ENCODE peak calls at places on chromosomes 16 and 17, in six cellular contexts. One of them, this sample, is unnamed.

GRCh38 chr17:57554826-57555635 is 190.1 kb downstream of the CCDC182 start:
- DNase-seq in neuronal stem cell: no peak
- DNase-seq in epithelial cell of esophagus: no peak
- DNase-seq in ascending aorta: no peak
- DNase-seq in IMR-90: no peak
- DNase-seq in heart right ventricle: no peak
- DNase-seq in this sample: no peak

GRCh38 chr17:36888236-36888957 is 48.9 kb upstream of the LHX1 start:
- DNase-seq in IMR-90: no peak
- DNase-seq in neuronal stem cell: no peak
- DNase-seq in epithelial cell of esophagus: no peak
- DNase-seq in heart right ventricle: no peak
- DNase-seq in ascending aorta: no peak
- DNase-seq in this sample: no peak

GRCh38 chr16:997440-998051 is 16.0 kb downstream of the SOX8 start:
- DNase-seq in heart right ventricle: peak; percentile 38
- DNase-seq in neuronal stem cell: no peak
- DNase-seq in IMR-90: peak; percentile 41
- DNase-seq in ascending aorta: no peak
- DNase-seq in epithelial cell of esophagus: no peak
- DNase-seq in this sample: no peak

GRCh38 chr17:48544356-48545021 is 420 bp downstream of the HOXB2 start:
- DNase-seq in ascending aorta: peak; percentile 55
- DNase-seq in epithelial cell of esophagus: no peak
- DNase-seq in heart right ventricle: peak; percentile 82
- DNase-seq in IMR-90: peak; percentile 93
- DNase-seq in neuronal stem cell: no peak
- DNase-seq in this sample: no peak

GRCh38 chr16:85395913-85396878 is 216.9 kb upstream of the GSE1 start:
- DNase-seq in epithelial cell of esophagus: peak; percentile 91
- DNase-seq in IMR-90: peak; percentile 24
- DNase-seq in ascending aorta: no peak
- DNase-seq in heart right ventricle: peak; percentile 54
- DNase-seq in neuronal stem cell: no peak
- DNase-seq in this sample: no peak

GRCh38 chr16:84044108-84044488 is 1.5 kb upstream of the SLC38A8 start:
- DNase-seq in neuronal stem cell: no peak
- DNase-seq in heart right ventricle: no peak
- DNase-seq in epithelial cell of esophagus: peak; percentile 22
- DNase-seq in ascending aorta: no peak
- DNase-seq in IMR-90: peak; percentile 28
- DNase-seq in this sample: peak; percentile 27

GRCh38 chr17:77110006-77110374 is 30.8 kb upstream of the SEC14L1 start:
- DNase-seq in IMR-90: peak; percentile 28
- DNase-seq in neuronal stem cell: peak; percentile 44
- DNase-seq in heart right ventricle: no peak
- DNase-seq in epithelial cell of esophagus: no peak
- DNase-seq in ascending aorta: no peak
- DNase-seq in this sample: no peak

GRCh38 chr17:63545302-63545928 is 4.9 kb upstream of the DCAF7 start:
- DNase-seq in heart right ventricle: no peak
- DNase-seq in ascending aorta: no peak
- DNase-seq in epithelial cell of esophagus: no peak
- DNase-seq in IMR-90: no peak
- DNase-seq in neuronal stem cell: no peak
- DNase-seq in this sample: no peak

GRCh38 chr17:79944821-79945391 is 90.8 kb downstream of the TBC1D16 start:
- DNase-seq in heart right ventricle: no peak
- DNase-seq in ascending aorta: no peak
- DNase-seq in epithelial cell of esophagus: no peak
- DNase-seq in IMR-90: no peak
- DNase-seq in neuronal stem cell: no peak
- DNase-seq in this sample: no peak

GRCh38 chr16:1194665-1195392 is 30.2 kb downstream of the TPSG1 start:
- DNase-seq in IMR-90: no peak
- DNase-seq in heart right ventricle: no peak
- DNase-seq in neuronal stem cell: no peak
- DNase-seq in epithelial cell of esophagus: no peak
- DNase-seq in ascending aorta: no peak
- DNase-seq in this sample: no peak

GRCh38 chr17:44360826-44361225 is 2.8 kb downstream of the FAM171A2 start:
- DNase-seq in epithelial cell of esophagus: no peak
- DNase-seq in heart right ventricle: no peak
- DNase-seq in IMR-90: peak; percentile 68
- DNase-seq in ascending aorta: no peak
- DNase-seq in neuronal stem cell: peak; percentile 52
- DNase-seq in this sample: no peak

GRCh38 chr17:65487161-65487560 is 74.3 kb downstream of the AXIN2 start:
- DNase-seq in neuronal stem cell: no peak
- DNase-seq in ascending aorta: no peak
- DNase-seq in IMR-90: no peak
- DNase-seq in heart right ventricle: no peak
- DNase-seq in epithelial cell of esophagus: no peak
- DNase-seq in this sample: no peak

GRCh38 chr17:19904924-19905323 is 37.2 kb upstream of the ULK2 start:
- DNase-seq in heart right ventricle: peak; percentile 37
- DNase-seq in IMR-90: no peak
- DNase-seq in neuronal stem cell: no peak
- DNase-seq in ascending aorta: peak; percentile 11
- DNase-seq in epithelial cell of esophagus: no peak
- DNase-seq in this sample: no peak

DNA sequence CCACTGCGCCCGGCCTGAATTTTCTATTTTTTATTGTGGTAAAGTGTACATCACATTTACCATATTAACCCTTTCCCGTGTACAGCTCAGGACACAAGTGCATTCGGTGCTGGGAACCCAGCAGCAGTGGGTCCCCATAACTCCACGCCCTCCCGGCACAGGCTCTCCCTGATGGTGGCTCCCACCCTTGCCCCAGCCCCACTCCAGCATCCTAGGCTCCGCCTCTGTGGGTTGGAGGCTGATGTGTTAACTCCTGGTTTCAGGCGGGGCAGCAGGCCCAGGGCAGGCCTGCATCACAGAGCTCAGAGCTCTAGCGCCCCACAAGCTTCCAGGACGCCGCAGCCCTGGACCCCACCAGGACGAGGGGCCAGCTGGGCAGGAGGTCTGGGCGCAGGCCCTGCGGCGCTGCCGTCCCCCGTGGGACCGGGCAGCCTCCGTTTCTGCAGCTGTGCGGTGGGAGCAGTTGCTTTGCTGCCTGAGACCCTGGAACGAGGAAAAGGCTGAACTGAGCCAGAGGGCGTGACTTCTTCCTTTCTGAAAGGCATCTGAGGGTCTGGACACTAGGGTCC is 19.6 kb downstream of the ZFPM1 start:
- DNase-seq in neuronal stem cell: no peak
- DNase-seq in heart right ventricle: peak; percentile 46
- DNase-seq in IMR-90: no peak
- DNase-seq in ascending aorta: no peak
- DNase-seq in epithelial cell of esophagus: no peak
- DNase-seq in this sample: no peak
- H3K4me3 ChIP-seq in neuronal stem cell: no peak overlapping the region
- H3K4me3 ChIP-seq in heart right ventricle: peak overlapping the region; percentile 56
- H3K4me3 ChIP-seq in IMR-90: no peak overlapping the region
- H3K4me3 ChIP-seq in ascending aorta: no peak overlapping the region
- H3K4me3 ChIP-seq in epithelial cell of esophagus: no peak overlapping the region
- H3K4me3 ChIP-seq in this sample: no peak overlapping the region

GRCh38 chr16:88744839-88745521 is 38.7 kb downstream of the CTU2 start:
- DNase-seq in IMR-90: no peak
- DNase-seq in ascending aorta: no peak
- DNase-seq in neuronal stem cell: no peak
- DNase-seq in epithelial cell of esophagus: no peak
- DNase-seq in heart right ventricle: no peak
- DNase-seq in this sample: no peak

GRCh38 chr16:88741368-88741767 is 35.1 kb downstream of the CTU2 start:
- DNase-seq in IMR-90: no peak
- DNase-seq in epithelial cell of esophagus: no peak
- DNase-seq in ascending aorta: no peak
- DNase-seq in neuronal stem cell: no peak
- DNase-seq in heart right ventricle: no peak
- DNase-seq in this sample: no peak

GRCh38 chr16:88744520-88744835 is 38.2 kb downstream of the CTU2 start:
- DNase-seq in ascending aorta: no peak
- DNase-seq in neuronal stem cell: no peak
- DNase-seq in epithelial cell of esophagus: no peak
- DNase-seq in heart right ventricle: no peak
- DNase-seq in IMR-90: no peak
- DNase-seq in this sample: no peak

GRCh38 chr16:88743693-88744519 is 37.6 kb downstream of the CTU2 start:
- DNase-seq in ascending aorta: no peak
- DNase-seq in IMR-90: peak; percentile 55
- DNase-seq in epithelial cell of esophagus: peak; percentile 70
- DNase-seq in heart right ventricle: peak; percentile 87
- DNase-seq in neuronal stem cell: peak; percentile 71
- DNase-seq in this sample: peak; percentile 70

GRCh38 chr16:88742896-88743605 is 36.7 kb downstream of the CTU2 start:
- DNase-seq in neuronal stem cell: no peak
- DNase-seq in ascending aorta: no peak
- DNase-seq in epithelial cell of esophagus: no peak
- DNase-seq in IMR-90: no peak
- DNase-seq in heart right ventricle: no peak
- DNase-seq in this sample: no peak
- H3K4me3 ChIP-seq in neuronal stem cell: no peak overlapping the region
- H3K4me3 ChIP-seq in ascending aorta: no peak overlapping the region
- H3K4me3 ChIP-seq in epithelial cell of esophagus: no peak overlapping the region
- H3K4me3 ChIP-seq in IMR-90: no peak overlapping the region
- H3K4me3 ChIP-seq in heart right ventricle: no peak overlapping the region
- H3K4me3 ChIP-seq in this sample: no peak overlapping the region

GRCh38 chr17:73833779-73834613 is 189.8 kb upstream of the SDK2 start:
- DNase-seq in epithelial cell of esophagus: no peak
- DNase-seq in ascending aorta: no peak
- DNase-seq in heart right ventricle: no peak
- DNase-seq in neuronal stem cell: no peak
- DNase-seq in IMR-90: no peak
- DNase-seq in this sample: no peak
- H3K4me3 ChIP-seq in epithelial cell of esophagus: no peak overlapping the region
- H3K4me3 ChIP-seq in ascending aorta: no peak overlapping the region
- H3K4me3 ChIP-seq in heart right ventricle: no peak overlapping the region
- H3K4me3 ChIP-seq in neuronal stem cell: no peak overlapping the region
- H3K4me3 ChIP-seq in IMR-90: no peak overlapping the region
- H3K4me3 ChIP-seq in this sample: no peak overlapping the region

DNA sequence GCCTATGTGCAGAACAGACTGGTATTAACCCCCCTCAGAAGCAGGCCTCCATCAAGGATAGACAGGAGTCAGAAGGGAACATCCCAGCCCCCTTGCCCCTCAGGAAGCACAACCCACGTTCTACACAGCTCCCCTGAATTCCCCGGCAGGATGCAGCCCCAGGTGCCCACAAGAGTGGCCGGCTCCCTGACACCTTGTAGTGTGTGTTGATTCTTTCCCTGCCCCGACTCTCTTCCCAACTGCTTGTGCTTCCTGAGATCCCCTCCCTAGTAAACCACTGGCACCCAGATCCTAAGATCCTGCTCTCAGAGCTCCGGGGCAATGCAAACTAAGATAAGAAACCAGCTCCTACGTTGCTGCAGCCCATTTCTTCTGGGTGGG is 34.8 kb upstream of the LITAF start:
- DNase-seq in ascending aorta: no peak
- DNase-seq in IMR-90: no peak
- DNase-seq in heart right ventricle: no peak
- DNase-seq in epithelial cell of esophagus: no peak
- DNase-seq in neuronal stem cell: no peak
- DNase-seq in this sample: no peak
- H3K4me3 ChIP-seq in ascending aorta: peak overlapping the region; percentile 6
- H3K4me3 ChIP-seq in IMR-90: no peak overlapping the region
- H3K4me3 ChIP-seq in heart right ventricle: peak overlapping the region; percentile 22
- H3K4me3 ChIP-seq in epithelial cell of esophagus: no peak overlapping the region
- H3K4me3 ChIP-seq in neuronal stem cell: no peak overlapping the region
- H3K4me3 ChIP-seq in this sample: no peak overlapping the region

GRCh38 chr16:22814330-22815105 is 556 bp downstream of the HS3ST2 start:
- DNase-seq in IMR-90: no peak
- DNase-seq in ascending aorta: no peak
- DNase-seq in epithelial cell of esophagus: peak; percentile 35
- DNase-seq in heart right ventricle: peak; percentile 12
- DNase-seq in neuronal stem cell: peak; percentile 11
- DNase-seq in this sample: no peak
- H3K4me3 ChIP-seq in IMR-90: no peak overlapping the region
- H3K4me3 ChIP-seq in ascending aorta: peak overlapping the region; percentile 58
- H3K4me3 ChIP-seq in epithelial cell of esophagus: no peak overlapping the region
- H3K4me3 ChIP-seq in heart right ventricle: peak overlapping the region; percentile 48
- H3K4me3 ChIP-seq in neuronal stem cell: peak overlapping the region; percentile 77
- H3K4me3 ChIP-seq in this sample: peak overlapping the region; percentile 52

GRCh38 chr17:4972322-4972721 is 4.7 kb upstream of the SPAG7 start:
- DNase-seq in heart right ventricle: no peak
- DNase-seq in epithelial cell of esophagus: no peak
- DNase-seq in IMR-90: no peak
- DNase-seq in ascending aorta: no peak
- DNase-seq in neuronal stem cell: no peak
- DNase-seq in this sample: no peak

GRCh38 chr17:4972752-4973151 is 5.1 kb upstream of the SPAG7 start:
- DNase-seq in epithelial cell of esophagus: no peak
- DNase-seq in IMR-90: no peak
- DNase-seq in ascending aorta: no peak
- DNase-seq in heart right ventricle: no peak
- DNase-seq in neuronal stem cell: no peak
- DNase-seq in this sample: no peak

GRCh38 chr17:4973431-4973830 is 5.8 kb upstream of the SPAG7 start:
- DNase-seq in IMR-90: no peak
- DNase-seq in epithelial cell of esophagus: no peak
- DNase-seq in ascending aorta: no peak
- DNase-seq in neuronal stem cell: no peak
- DNase-seq in heart right ventricle: no peak
- DNase-seq in this sample: no peak

GRCh38 chr17:4970273-4970672 is 2.7 kb upstream of the SPAG7 start:
- DNase-seq in epithelial cell of esophagus: no peak
- DNase-seq in neuronal stem cell: no peak
- DNase-seq in ascending aorta: no peak
- DNase-seq in heart right ventricle: no peak
- DNase-seq in IMR-90: no peak
- DNase-seq in this sample: no peak

GRCh38 chr17:4971826-4972225 is 4.2 kb upstream of the SPAG7 start:
- DNase-seq in heart right ventricle: no peak
- DNase-seq in epithelial cell of esophagus: no peak
- DNase-seq in neuronal stem cell: no peak
- DNase-seq in ascending aorta: no peak
- DNase-seq in IMR-90: no peak
- DNase-seq in this sample: no peak
- H3K4me3 ChIP-seq in heart right ventricle: no peak overlapping the region
- H3K4me3 ChIP-seq in epithelial cell of esophagus: no peak overlapping the region
- H3K4me3 ChIP-seq in neuronal stem cell: no peak overlapping the region
- H3K4me3 ChIP-seq in ascending aorta: no peak overlapping the region
- H3K4me3 ChIP-seq in IMR-90: no peak overlapping the region
- H3K4me3 ChIP-seq in this sample: no peak overlapping the region

GRCh38 chr17:35864853-35865252 is 3.8 kb downstream of the HEATR9 start:
- DNase-seq in neuronal stem cell: no peak
- DNase-seq in epithelial cell of esophagus: no peak
- DNase-seq in ascending aorta: no peak
- DNase-seq in IMR-90: no peak
- DNase-seq in heart right ventricle: no peak
- DNase-seq in this sample: no peak

GRCh38 chr17:35868791-35869190 is at the start of gene HEATR9:
- DNase-seq in ascending aorta: no peak
- DNase-seq in neuronal stem cell: no peak
- DNase-seq in epithelial cell of esophagus: no peak
- DNase-seq in heart right ventricle: no peak
- DNase-seq in IMR-90: no peak
- DNase-seq in this sample: no peak

GRCh38 chr17:35871415-35871814 is 2.7 kb upstream of the HEATR9 start:
- DNase-seq in neuronal stem cell: no peak
- DNase-seq in heart right ventricle: no peak
- DNase-seq in IMR-90: no peak
- DNase-seq in ascending aorta: no peak
- DNase-seq in epithelial cell of esophagus: no peak
- DNase-seq in this sample: peak; percentile 25

GRCh38 chr17:35865412-35866355 is 3.0 kb downstream of the HEATR9 start:
- DNase-seq in epithelial cell of esophagus: peak; percentile 47
- DNase-seq in neuronal stem cell: no peak
- DNase-seq in heart right ventricle: no peak
- DNase-seq in ascending aorta: no peak
- DNase-seq in IMR-90: peak; percentile 61
- DNase-seq in this sample: no peak

GRCh38 chr17:35866356-35866950 is 2.2 kb downstream of the HEATR9 start:
- DNase-seq in IMR-90: peak; percentile 16
- DNase-seq in ascending aorta: no peak
- DNase-seq in epithelial cell of esophagus: no peak
- DNase-seq in heart right ventricle: no peak
- DNase-seq in neuronal stem cell: no peak
- DNase-seq in this sample: no peak
- H3K4me3 ChIP-seq in IMR-90: no peak overlapping the region
- H3K4me3 ChIP-seq in ascending aorta: no peak overlapping the region
- H3K4me3 ChIP-seq in epithelial cell of esophagus: no peak overlapping the region
- H3K4me3 ChIP-seq in heart right ventricle: no peak overlapping the region
- H3K4me3 ChIP-seq in neuronal stem cell: no peak overlapping the region
- H3K4me3 ChIP-seq in this sample: no peak overlapping the region